ENCODE peak calls at places on chromosomes 12 and 14, in eight cellular contexts. D is NCI-H1694; S is PC-9; T is GM04504; M is NCI-H82; Z is astrocyte of the cerebellum; H is stimulated activated CD8-positive, alpha-beta memory T cell treated with anti-CD3 and anti-CD28 coated beads, Interleukin-15, amount 100 ng/mL, for 1 hour; G is lower lobe of right lung. K is an unnamed sample.

GRCh38 chr12:85322715-85323114 is 42.7 kb downstream of the ALX1 start:
- DNase-seq in D (no peak), S (no peak), T (no peak), M (no peak), Z (peak; percentile 4), H (no peak), G (no peak), K (no peak)

GRCh38 chr14:73997108-73997943 is 21.8 kb downstream of the ENTPD5 start:
- DNase-seq in D (no peak), S (no peak), T (no peak), M (no peak), Z (no peak), H (no peak), G (no peak), K (no peak)

GRCh38 chr12:89708793-89709156 is at the start of gene ATP2B1:
- DNase-seq in D (peak; percentile 27), S (peak; percentile 90), T (peak; percentile 82), M (peak; percentile 89), Z (peak; percentile 53), H (peak; percentile 60), G (peak; percentile 94), K (peak; percentile 90)

GRCh38 chr14:34094384-34094783 is 143.5 kb upstream of the EGLN3 start:
- DNase-seq in D (no peak), S (no peak), T (no peak), M (no peak), Z (no peak), H (no peak), G (no peak), K (no peak)

GRCh38 chr14:77107228-77107627 is 9.2 kb downstream of the CIPC start:
- DNase-seq in D (no peak), S (no peak), T (no peak), M (no peak), Z (no peak), H (no peak), G (no peak), K (no peak)

GRCh38 chr12:105835505-105835904 is 303.2 kb downstream of the NUAK1 start:
- DNase-seq in D (no peak), S (no peak), T (no peak), M (no peak), Z (no peak), H (no peak), G (no peak), K (no peak)

GRCh38 chr14:23300687-23301223 is 1.9 kb downstream of the PPP1R3E start:
- DNase-seq in D (no peak), S (peak; percentile 7), T (no peak), M (peak; percentile 96), Z (no peak), H (no peak), G (no peak), K (peak; percentile 43)

GRCh38 chr12:57868870-57869609 is 22.5 kb upstream of the CTDSP2 start:
- DNase-seq in D (peak; percentile 92), S (no peak), T (no peak), M (peak; percentile 93), Z (no peak), H (no peak), G (no peak), K (no peak)

GRCh38 chr12:110314308-110314707 is 33.3 kb downstream of the ATP2A2 start:
- DNase-seq in D (no peak), S (no peak), T (peak; percentile 32), M (no peak), Z (no peak), H (no peak), G (no peak), K (no peak)

GRCh38 chr14:96062506-96062905 is 23.3 kb downstream of the C14orf132 start:
- DNase-seq in D (no peak), S (no peak), T (no peak), M (no peak), Z (no peak), H (no peak), G (peak; percentile 2), K (no peak)

GRCh38 chr12:27207626-27208413 is 36.3 kb upstream of the STK38L start:
- DNase-seq in D (no peak), S (no peak), T (no peak), M (no peak), Z (no peak), H (no peak), G (no peak), K (peak; percentile 45)

GRCh38 chr12:54891717-54892478 is 37.6 kb downstream of the MUCL1 start:
- DNase-seq in D (no peak), S (no peak), T (no peak), M (no peak), Z (no peak), H (no peak), G (no peak), K (no peak)

GRCh38 chr12:115232455-115233156 is 548.6 kb upstream of the TBX3 start:
- DNase-seq in D (no peak), S (no peak), T (peak; percentile 37), M (no peak), Z (no peak), H (no peak), G (no peak), K (no peak)

GRCh38 chr12:10749700-10750384 is 26.7 kb upstream of the YBX3 start:
- DNase-seq in D (peak; percentile 94), S (peak; percentile 85), T (peak; percentile 85), M (peak; percentile 91), Z (peak; percentile 92), H (peak; percentile 53), G (peak; percentile 51), K (peak; percentile 89)

GRCh38 chr12:85457026-85457425 is 177.0 kb downstream of the ALX1 start:
- DNase-seq in D (no peak), S (no peak), T (no peak), M (no peak), Z (no peak), H (no peak), G (no peak), K (no peak)

GRCh38 chr12:131049002-131049401 is 95.3 kb downstream of the ADGRD1 start:
- DNase-seq in D (no peak), S (no peak), T (no peak), M (no peak), Z (no peak), H (no peak), G (peak; percentile 35), K (no peak)

GRCh38 chr14:105348169-105348944 is 33.8 kb downstream of the PACS2 start:
- DNase-seq in D (no peak), S (no peak), T (no peak), M (no peak), Z (no peak), H (no peak), G (no peak), K (no peak)

GRCh38 chr14:104603623-104604401 is 760 bp downstream of the TMEM179 start:
- DNase-seq in D (no peak), S (no peak), T (no peak), M (no peak), Z (no peak), H (no peak), G (peak; percentile 28), K (no peak)

GRCh38 chr12:49537709-49538601 is 875 bp upstream of the KCNH3 start:
- DNase-seq in D (no peak), S (no peak), T (no peak), M (peak; percentile 68), Z (no peak), H (no peak), G (no peak), K (no peak)

GRCh38 chr14:22929848-22930364 is 730 bp upstream of the PRMT5 start:
- DNase-seq in D (no peak), S (no peak), T (no peak), M (no peak), Z (no peak), H (no peak), G (no peak), K (no peak)

GRCh38 chr12:114186241-114187002 is 219.5 kb downstream of the TBX5 start:
- DNase-seq in D (no peak), S (no peak), T (no peak), M (no peak), Z (no peak), H (no peak), G (no peak), K (no peak)

GRCh38 chr12:27821259-27821973 is 41.4 kb upstream of the MANSC4 start:
- DNase-seq in D (peak; percentile 89), S (peak; percentile 56), T (peak; percentile 46), M (peak; percentile 87), Z (peak; percentile 79), H (no peak), G (no peak), K (peak; percentile 53)

GRCh38 chr12:52032431-52032796 is 18.8 kb upstream of the NR4A1 start:
- DNase-seq in D (no peak), S (no peak), T (no peak), M (no peak), Z (peak; percentile 57), H (no peak), G (no peak), K (peak; percentile 75)

GRCh38 chr12:6819069-6820030 is 2.3 kb upstream of the GPR162 start:
- DNase-seq in D (no peak), S (no peak), T (no peak), M (no peak), Z (no peak), H (no peak), G (no peak), K (no peak)

GRCh38 chr12:66740257-66740656 is 61.4 kb upstream of the GRIP1 start:
- DNase-seq in D (no peak), S (peak; percentile 19), T (no peak), M (no peak), Z (peak; percentile 3), H (no peak), G (no peak), K (no peak)

K was measured in body of pancreas.